ENCODE peak calls at places on chromosomes 16 and 17, in five cellular contexts. One of them, this sample, is unnamed.

GRCh38 chr16:78298986-78299385 is 199.5 kb downstream of the WWOX start:
- DNase-seq in HCT116: no peak
- DNase-seq in lung: peak
- DNase-seq in left lung: no peak
- DNase-seq in endothelial cell: no peak
- DNase-seq in this sample: no peak

GRCh38 chr16:3764409-3764808 is 47.1 kb upstream of the TRAP1 start:
- DNase-seq in lung: no peak
- DNase-seq in HCT116: no peak
- DNase-seq in endothelial cell: no peak
- DNase-seq in left lung: no peak
- DNase-seq in this sample: no peak

GRCh38 chr17:74925242-74925641 is 1.2 kb downstream of the OTOP2 start:
- DNase-seq in left lung: no peak
- DNase-seq in endothelial cell: no peak
- DNase-seq in HCT116: no peak
- DNase-seq in lung: no peak
- DNase-seq in this sample: no peak

GRCh38 chr16:54287018-54287757 is 601 bp upstream of the IRX3 start:
- DNase-seq in left lung: peak
- DNase-seq in lung: no peak
- DNase-seq in HCT116: peak
- DNase-seq in endothelial cell: peak
- DNase-seq in this sample: no peak

GRCh38 chr17:3794890-3795757 is 5.9 kb downstream of the ITGAE start:
- DNase-seq in endothelial cell: no peak
- DNase-seq in lung: no peak
- DNase-seq in left lung: no peak
- DNase-seq in HCT116: no peak
- DNase-seq in this sample: no peak

GRCh38 chr17:12342609-12343248 is 322.1 kb downstream of the MAP2K4 start:
- DNase-seq in left lung: no peak
- DNase-seq in endothelial cell: peak
- DNase-seq in lung: no peak
- DNase-seq in HCT116: peak
- DNase-seq in this sample: no peak

GRCh38 chr16:16045311-16045710 is 95.9 kb downstream of the ABCC1 start:
- DNase-seq in HCT116: no peak
- DNase-seq in endothelial cell: no peak
- DNase-seq in left lung: no peak
- DNase-seq in lung: no peak
- DNase-seq in this sample: no peak

GRCh38 chr17:46795379-46795952 is 23.0 kb downstream of the WNT3 start:
- DNase-seq in HCT116: peak
- DNase-seq in left lung: no peak
- DNase-seq in lung: no peak
- DNase-seq in endothelial cell: no peak
- DNase-seq in this sample: no peak

GRCh38 chr16:48014349-48015135 is 141.3 kb downstream of the ABCC12 start:
- DNase-seq in endothelial cell: no peak
- DNase-seq in left lung: no peak
- DNase-seq in lung: no peak
- DNase-seq in HCT116: peak
- DNase-seq in this sample: peak

GRCh38 chr17:17754719-17755686 is 73.7 kb downstream of the RAI1 start:
- DNase-seq in left lung: peak
- DNase-seq in lung: peak
- DNase-seq in endothelial cell: no peak
- DNase-seq in HCT116: no peak
- DNase-seq in this sample: no peak

GRCh38 chr17:80395402-80396151 is 19.4 kb upstream of the ENDOV start:
- DNase-seq in left lung: no peak
- DNase-seq in HCT116: no peak
- DNase-seq in endothelial cell: no peak
- DNase-seq in lung: no peak
- DNase-seq in this sample: no peak

GRCh38 chr17:27552467-27552779 is 78.6 kb upstream of the LGALS9 start:
- DNase-seq in endothelial cell: no peak
- DNase-seq in lung: no peak
- DNase-seq in left lung: no peak
- DNase-seq in HCT116: peak
- DNase-seq in this sample: no peak

GRCh38 chr17:45702666-45703266 is 81.4 kb upstream of the CRHR1 start:
- DNase-seq in lung: no peak
- DNase-seq in left lung: no peak
- DNase-seq in endothelial cell: peak
- DNase-seq in HCT116: no peak
- DNase-seq in this sample: no peak

GRCh38 chr17:33292981-33293867 is at the start of gene ASIC2:
- DNase-seq in lung: no peak
- DNase-seq in HCT116: no peak
- DNase-seq in left lung: peak
- DNase-seq in endothelial cell: peak
- DNase-seq in this sample: no peak

GRCh38 chr16:74984194-74984669 is 691 bp downstream of the WDR59 start:
- DNase-seq in endothelial cell: peak
- DNase-seq in left lung: no peak
- DNase-seq in lung: no peak
- DNase-seq in HCT116: no peak
- DNase-seq in this sample: no peak

GRCh38 chr17:6666077-6666521 is 14.5 kb downstream of the C17orf100 start:
- DNase-seq in left lung: no peak
- DNase-seq in HCT116: peak
- DNase-seq in lung: peak
- DNase-seq in endothelial cell: peak
- DNase-seq in this sample: no peak

GRCh38 chr17:42072323-42073187 is 22.2 kb upstream of the C17orf113 start:
- DNase-seq in endothelial cell: peak
- DNase-seq in left lung: peak
- DNase-seq in lung: no peak
- DNase-seq in HCT116: no peak
- DNase-seq in this sample: no peak

GRCh38 chr17:49259663-49260010 is 29.1 kb upstream of the PHOSPHO1 start:
- DNase-seq in HCT116: no peak
- DNase-seq in lung: no peak
- DNase-seq in left lung: no peak
- DNase-seq in endothelial cell: no peak
- DNase-seq in this sample: no peak

GRCh38 chr17:18960803-18961511 is 9.0 kb downstream of the SLC5A10 start:
- DNase-seq in HCT116: no peak
- DNase-seq in lung: peak
- DNase-seq in endothelial cell: peak
- DNase-seq in left lung: peak
- DNase-seq in this sample: no peak
- TF ChIP-seq CTCF in HCT116: peak
- TF ChIP-seq CTCF in lung: peak
- TF ChIP-seq CTCF in endothelial cell: peak
- TF ChIP-seq CTCF in left lung: peak
- TF ChIP-seq CTCF in this sample: peak

GRCh38 chr17:36671144-36671543 is 69.8 kb downstream of the MRM1 start:
- DNase-seq in endothelial cell: no peak
- DNase-seq in lung: no peak
- DNase-seq in left lung: no peak
- DNase-seq in HCT116: no peak
- DNase-seq in this sample: no peak

GRCh38 chr17:36673637-36674277 is 72.4 kb downstream of the MRM1 start:
- DNase-seq in lung: no peak
- DNase-seq in HCT116: no peak
- DNase-seq in left lung: no peak
- DNase-seq in endothelial cell: no peak
- DNase-seq in this sample: no peak

GRCh38 chr17:36674278-36674650 is 72.9 kb downstream of the MRM1 start:
- DNase-seq in endothelial cell: no peak
- DNase-seq in HCT116: no peak
- DNase-seq in lung: no peak
- DNase-seq in left lung: no peak
- DNase-seq in this sample: no peak

GRCh38 chr17:36675250-36675649 is 73.9 kb downstream of the MRM1 start:
- DNase-seq in lung: no peak
- DNase-seq in left lung: no peak
- DNase-seq in HCT116: no peak
- DNase-seq in endothelial cell: no peak
- DNase-seq in this sample: no peak

GRCh38 chr17:36673068-36673467 is 71.7 kb downstream of the MRM1 start:
- DNase-seq in lung: no peak
- DNase-seq in HCT116: no peak
- DNase-seq in left lung: no peak
- DNase-seq in endothelial cell: no peak
- DNase-seq in this sample: no peak
- TF ChIP-seq CTCF in lung: no peak
- TF ChIP-seq CTCF in HCT116: no peak
- TF ChIP-seq CTCF in left lung: no peak
- TF ChIP-seq CTCF in endothelial cell: no peak
- TF ChIP-seq CTCF in this sample: no peak

GRCh38 chr16:12377497-12377896 is 401.0 kb downstream of the SNX29 start:
- DNase-seq in endothelial cell: no peak
- DNase-seq in HCT116: no peak
- DNase-seq in lung: no peak
- DNase-seq in left lung: no peak
- DNase-seq in this sample: no peak
- TF ChIP-seq CTCF in endothelial cell: no peak
- TF ChIP-seq CTCF in HCT116: no peak
- TF ChIP-seq CTCF in lung: no peak
- TF ChIP-seq CTCF in left lung: no peak
- TF ChIP-seq CTCF in this sample: no peak

DNA sequence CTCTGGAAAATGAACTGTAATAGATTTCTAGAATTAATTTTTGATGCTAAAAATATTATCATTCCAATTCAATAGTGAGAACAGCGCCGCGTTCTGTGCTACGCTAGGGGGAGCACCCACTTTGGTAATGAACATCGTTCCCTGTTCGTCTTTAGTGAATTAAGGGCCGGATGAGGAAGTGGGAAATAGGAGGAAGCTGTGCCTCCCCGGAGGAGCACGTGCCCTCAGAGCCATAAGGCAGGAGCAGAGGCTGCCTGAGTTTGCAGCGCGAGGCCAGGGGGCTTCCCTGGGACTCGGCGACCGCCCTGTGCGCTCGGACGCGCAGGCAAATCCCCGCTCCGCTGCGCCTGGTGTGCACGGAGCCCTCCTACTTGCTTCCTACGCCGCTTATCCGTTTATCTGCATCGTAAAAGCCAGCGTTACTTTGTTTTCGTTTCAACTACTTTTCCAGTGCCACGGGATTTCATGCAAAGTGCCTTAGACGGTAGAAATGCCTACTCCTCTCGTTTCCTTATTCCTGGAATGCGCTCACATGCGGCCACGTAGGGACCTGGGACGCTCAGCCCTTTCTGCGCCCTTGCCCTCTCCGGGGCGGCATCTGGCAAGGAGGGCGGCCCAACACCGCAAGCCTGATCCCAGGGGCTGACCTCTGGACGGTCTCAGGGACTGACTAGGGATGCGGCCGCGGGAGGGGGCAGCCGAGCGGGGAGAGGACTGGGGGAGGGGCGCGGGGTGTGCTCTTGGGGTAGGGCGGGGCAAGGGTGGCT is 76.4 kb downstream of the KCNJ12 start:
- DNase-seq in left lung: peak
- DNase-seq in endothelial cell: peak
- DNase-seq in lung: peak
- DNase-seq in HCT116: peak
- DNase-seq in this sample: no peak
- TF ChIP-seq CTCF in left lung: peak
- TF ChIP-seq CTCF in endothelial cell: peak
- TF ChIP-seq CTCF in lung: peak
- TF ChIP-seq CTCF in HCT116: peak
- TF ChIP-seq CTCF in this sample: peak

GRCh38 chr16:87319997-87320491 is 2.9 kb upstream of the C16orf95 start:
- DNase-seq in HCT116: no peak
- DNase-seq in lung: no peak
- DNase-seq in left lung: no peak
- DNase-seq in endothelial cell: no peak
- DNase-seq in this sample: no peak

GRCh38 chr16:87320510-87321227 is 3.5 kb upstream of the C16orf95 start:
- DNase-seq in endothelial cell: no peak
- DNase-seq in HCT116: no peak
- DNase-seq in left lung: no peak
- DNase-seq in lung: no peak
- DNase-seq in this sample: no peak

GRCh38 chr16:87322833-87323726 is 5.9 kb upstream of the C16orf95 start:
- DNase-seq in left lung: no peak
- DNase-seq in endothelial cell: no peak
- DNase-seq in HCT116: no peak
- DNase-seq in lung: no peak
- DNase-seq in this sample: no peak

GRCh38 chr16:87322360-87322759 is 5.2 kb upstream of the C16orf95 start:
- DNase-seq in HCT116: no peak
- DNase-seq in lung: no peak
- DNase-seq in endothelial cell: no peak
- DNase-seq in left lung: no peak
- DNase-seq in this sample: no peak

DNA sequence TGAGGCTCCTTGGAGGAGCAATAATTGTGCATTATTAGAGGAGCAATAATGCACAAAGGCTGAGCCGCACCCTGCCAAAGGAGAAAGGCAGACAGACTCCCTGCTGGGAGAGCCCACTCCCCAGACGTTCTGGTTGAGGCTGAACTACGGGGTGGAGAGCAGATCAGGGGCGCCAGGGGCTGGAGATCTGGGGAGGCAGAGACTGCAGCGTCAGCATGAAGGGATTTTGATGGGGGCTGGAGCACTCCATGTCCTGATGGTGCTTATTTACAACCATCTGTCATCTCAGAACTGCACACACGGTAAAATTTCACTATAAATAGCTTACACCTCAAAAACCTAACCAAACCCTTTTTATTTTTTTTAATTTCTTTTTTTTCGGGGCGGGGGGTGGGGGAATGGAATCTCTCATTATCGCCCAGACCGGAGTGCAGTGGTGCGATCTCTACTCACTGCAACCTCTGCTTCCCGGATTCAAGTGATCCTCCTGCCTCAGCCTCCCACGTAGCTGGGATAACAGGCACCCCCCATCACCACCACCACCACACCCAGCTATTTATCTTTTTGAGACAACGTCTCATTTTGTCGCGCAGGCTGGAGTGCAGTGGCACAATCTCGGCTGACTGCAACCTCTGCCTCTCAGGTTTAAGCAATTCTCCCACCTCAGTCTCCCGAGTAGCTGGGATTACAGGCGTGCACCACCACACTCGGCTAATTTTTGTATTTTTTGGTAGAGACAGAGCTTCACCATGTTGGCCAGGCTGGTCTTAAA is 4.3 kb upstream of the C16orf95 start:
- DNase-seq in endothelial cell: no peak
- DNase-seq in HCT116: no peak
- DNase-seq in left lung: no peak
- DNase-seq in lung: no peak
- DNase-seq in this sample: no peak
- TF ChIP-seq CTCF in endothelial cell: no peak
- TF ChIP-seq CTCF in HCT116: no peak
- TF ChIP-seq CTCF in left lung: no peak
- TF ChIP-seq CTCF in lung: no peak
- TF ChIP-seq CTCF in this sample: no peak

This sample was measured in esophagus muscularis mucosa.